ENCODE peak calls at places on chromosomes 11 and 22, in six cellular contexts. One of them, this sample, is unnamed.

GRCh38 chr11:70111269-70112016 is 33.3 kb downstream of the ANO1 start:
- DNase-seq in activated CD4-positive, alpha-beta T cell treated with anti-CD3 and anti-CD28 coated beads, Interleukin-2, amount 50 U/mL, for 48 hours: no peak
- DNase-seq in T-helper 17 cell: no peak
- DNase-seq in NCI-H1930: no peak
- DNase-seq in heart right ventricle: peak; percentile 80
- DNase-seq in cardiac septum: no peak
- DNase-seq in this sample: no peak

GRCh38 chr11:19441752-19442553 is 201.2 kb upstream of the E2F8 start:
- DNase-seq in activated CD4-positive, alpha-beta T cell treated with anti-CD3 and anti-CD28 coated beads, Interleukin-2, amount 50 U/mL, for 48 hours: peak; percentile 62
- DNase-seq in T-helper 17 cell: no peak
- DNase-seq in heart right ventricle: peak; percentile 31
- DNase-seq in cardiac septum: no peak
- DNase-seq in NCI-H1930: no peak
- DNase-seq in this sample: no peak

GRCh38 chr11:46127150-46127638 is 5.9 kb upstream of the PHF21A start:
- DNase-seq in heart right ventricle: no peak
- DNase-seq in NCI-H1930: no peak
- DNase-seq in cardiac septum: peak; percentile 84
- DNase-seq in activated CD4-positive, alpha-beta T cell treated with anti-CD3 and anti-CD28 coated beads, Interleukin-2, amount 50 U/mL, for 48 hours: peak; percentile 30
- DNase-seq in T-helper 17 cell: peak; percentile 31
- DNase-seq in this sample: no peak

GRCh38 chr22:38843716-38844660 is at the start of gene NPTXR:
- DNase-seq in T-helper 17 cell: peak; percentile 14
- DNase-seq in heart right ventricle: peak; percentile 58
- DNase-seq in NCI-H1930: peak; percentile 49
- DNase-seq in activated CD4-positive, alpha-beta T cell treated with anti-CD3 and anti-CD28 coated beads, Interleukin-2, amount 50 U/mL, for 48 hours: no peak
- DNase-seq in cardiac septum: peak; percentile 81
- DNase-seq in this sample: no peak

GRCh38 chr11:67463186-67463585 is 5.9 kb downstream of the TMEM134 start:
- DNase-seq in NCI-H1930: no peak
- DNase-seq in T-helper 17 cell: no peak
- DNase-seq in heart right ventricle: no peak
- DNase-seq in activated CD4-positive, alpha-beta T cell treated with anti-CD3 and anti-CD28 coated beads, Interleukin-2, amount 50 U/mL, for 48 hours: no peak
- DNase-seq in cardiac septum: no peak
- DNase-seq in this sample: no peak

GRCh38 chr11:62880231-62880802 is 379 bp upstream of the SLC3A2 start:
- DNase-seq in T-helper 17 cell: no peak
- DNase-seq in NCI-H1930: peak; percentile 9
- DNase-seq in activated CD4-positive, alpha-beta T cell treated with anti-CD3 and anti-CD28 coated beads, Interleukin-2, amount 50 U/mL, for 48 hours: peak; percentile 64
- DNase-seq in heart right ventricle: peak; percentile 46
- DNase-seq in cardiac septum: no peak
- DNase-seq in this sample: no peak

GRCh38 chr11:132123854-132124835 is 753.7 kb downstream of the NTM start:
- DNase-seq in activated CD4-positive, alpha-beta T cell treated with anti-CD3 and anti-CD28 coated beads, Interleukin-2, amount 50 U/mL, for 48 hours: no peak
- DNase-seq in T-helper 17 cell: no peak
- DNase-seq in NCI-H1930: no peak
- DNase-seq in heart right ventricle: no peak
- DNase-seq in cardiac septum: no peak
- DNase-seq in this sample: no peak

GRCh38 chr22:50118557-50119168 is 28.9 kb downstream of the MOV10L1 start:
- DNase-seq in T-helper 17 cell: no peak
- DNase-seq in heart right ventricle: no peak
- DNase-seq in cardiac septum: no peak
- DNase-seq in NCI-H1930: no peak
- DNase-seq in activated CD4-positive, alpha-beta T cell treated with anti-CD3 and anti-CD28 coated beads, Interleukin-2, amount 50 U/mL, for 48 hours: no peak
- DNase-seq in this sample: no peak

GRCh38 chr11:124644426-124645280 is 22.0 kb downstream of the TBRG1 start:
- DNase-seq in T-helper 17 cell: no peak
- DNase-seq in cardiac septum: no peak
- DNase-seq in NCI-H1930: peak; percentile 11
- DNase-seq in heart right ventricle: peak; percentile 17
- DNase-seq in activated CD4-positive, alpha-beta T cell treated with anti-CD3 and anti-CD28 coated beads, Interleukin-2, amount 50 U/mL, for 48 hours: peak; percentile 14
- DNase-seq in this sample: no peak

GRCh38 chr11:6414874-6415328 is 4.0 kb downstream of the APBB1 start:
- DNase-seq in cardiac septum: no peak
- DNase-seq in T-helper 17 cell: no peak
- DNase-seq in heart right ventricle: no peak
- DNase-seq in activated CD4-positive, alpha-beta T cell treated with anti-CD3 and anti-CD28 coated beads, Interleukin-2, amount 50 U/mL, for 48 hours: peak; percentile 39
- DNase-seq in NCI-H1930: no peak
- DNase-seq in this sample: no peak

GRCh38 chr22:46881373-46882118 is 119.1 kb downstream of the TBC1D22A start:
- DNase-seq in activated CD4-positive, alpha-beta T cell treated with anti-CD3 and anti-CD28 coated beads, Interleukin-2, amount 50 U/mL, for 48 hours: peak; percentile 6
- DNase-seq in heart right ventricle: peak; percentile 55
- DNase-seq in T-helper 17 cell: no peak
- DNase-seq in NCI-H1930: no peak
- DNase-seq in cardiac septum: no peak
- DNase-seq in this sample: no peak

GRCh38 chr11:19349340-19350025 is 108.7 kb upstream of the E2F8 start:
- DNase-seq in NCI-H1930: no peak
- DNase-seq in cardiac septum: no peak
- DNase-seq in T-helper 17 cell: no peak
- DNase-seq in heart right ventricle: no peak
- DNase-seq in activated CD4-positive, alpha-beta T cell treated with anti-CD3 and anti-CD28 coated beads, Interleukin-2, amount 50 U/mL, for 48 hours: no peak
- DNase-seq in this sample: no peak

GRCh38 chr11:12397953-12398352 is 20.6 kb downstream of the PARVA start:
- DNase-seq in NCI-H1930: no peak
- DNase-seq in heart right ventricle: peak; percentile 50
- DNase-seq in T-helper 17 cell: no peak
- DNase-seq in activated CD4-positive, alpha-beta T cell treated with anti-CD3 and anti-CD28 coated beads, Interleukin-2, amount 50 U/mL, for 48 hours: no peak
- DNase-seq in cardiac septum: no peak
- DNase-seq in this sample: no peak

GRCh38 chr11:43852057-43852636 is 28.5 kb upstream of the ALKBH3 start:
- DNase-seq in cardiac septum: no peak
- DNase-seq in heart right ventricle: no peak
- DNase-seq in T-helper 17 cell: peak; percentile 33
- DNase-seq in activated CD4-positive, alpha-beta T cell treated with anti-CD3 and anti-CD28 coated beads, Interleukin-2, amount 50 U/mL, for 48 hours: peak; percentile 68
- DNase-seq in NCI-H1930: peak; percentile 54
- DNase-seq in this sample: no peak

GRCh38 chr11:72814831-72815618 is 814 bp downstream of the ATG16L2 start:
- DNase-seq in cardiac septum: no peak
- DNase-seq in heart right ventricle: no peak
- DNase-seq in T-helper 17 cell: no peak
- DNase-seq in NCI-H1930: peak; percentile 62
- DNase-seq in activated CD4-positive, alpha-beta T cell treated with anti-CD3 and anti-CD28 coated beads, Interleukin-2, amount 50 U/mL, for 48 hours: peak; percentile 20
- DNase-seq in this sample: peak; percentile 77

GRCh38 chr11:94665116-94665659 is 98.0 kb downstream of the PIWIL4 start:
- DNase-seq in cardiac septum: no peak
- DNase-seq in NCI-H1930: no peak
- DNase-seq in T-helper 17 cell: no peak
- DNase-seq in activated CD4-positive, alpha-beta T cell treated with anti-CD3 and anti-CD28 coated beads, Interleukin-2, amount 50 U/mL, for 48 hours: no peak
- DNase-seq in heart right ventricle: no peak
- DNase-seq in this sample: no peak

This sample was measured in chondrocyte.